ENCODE peak calls at places on chromosomes 13 and 19, in six cellular contexts. U is heart right ventricle; A is left lobe of liver; C is activated T-helper 17 cell treated with anti-CD3 and anti-CD28 coated beads, Interleukin-2, amount 50 U/mL, for 72 hours; D is Right ventricle myocardium superior; W is T-helper 17 cell. L is an unnamed sample.
A peak's percentile ranks its signal among the peaks of the same experiment; 100 is the strongest.

GRCh38 chr19:11405846-11406643 is 13.1 kb downstream of the RGL3 start:
- ATAC-seq in C (peak; percentile 47), U (peak; percentile 49), A (no peak), D (peak; percentile 78), W (peak; percentile 70), L (peak; percentile 60)

GRCh38 chr13:113764793-113765190 is 5.8 kb downstream of the TMEM255B start:
- ATAC-seq in D (no peak), U (no peak), W (no peak), C (no peak), A (no peak), L (no peak)

GRCh38 chr19:1754651-1755466 is 1.6 kb downstream of the ONECUT3 start:
- ATAC-seq in D (no peak), A (peak; percentile 35), W (no peak), U (no peak), C (no peak), L (no peak)

GRCh38 chr13:38685974-38686571 is 804 bp upstream of the FREM2 start:
- ATAC-seq in A (peak; percentile 68), C (no peak), W (no peak), D (peak; percentile 61), U (no peak), L (no peak)

GRCh38 chr19:48735031-48735615 is 5.3 kb downstream of the RASIP1 start:
- ATAC-seq in U (no peak), D (no peak), A (no peak), W (no peak), C (no peak), L (no peak)

GRCh38 chr13:113023217-113023597 is 54.2 kb downstream of the MCF2L start:
- ATAC-seq in W (no peak), A (peak; percentile 11), U (peak; percentile 61), C (no peak), D (no peak), L (no peak)

GRCh38 chr19:17227798-17228367 is 1.9 kb downstream of the OCEL1 start:
- ATAC-seq in U (no peak), C (no peak), D (no peak), W (no peak), A (peak; percentile 54), L (no peak)

GRCh38 chr19:4288091-4288777 is 9.2 kb downstream of the SHD start:
- ATAC-seq in W (no peak), D (no peak), C (no peak), U (no peak), A (no peak), L (no peak)

GRCh38 chr19:31254611-31255010 is 94.6 kb downstream of the TSHZ3 start:
- ATAC-seq in W (no peak), C (no peak), U (no peak), A (no peak), D (no peak), L (no peak)

GRCh38 chr13:24626449-24626848 is 53.8 kb upstream of the ATP12A start:
- ATAC-seq in D (no peak), W (peak; percentile 54), A (no peak), C (peak; percentile 46), U (no peak), L (no peak)

GRCh38 chr19:17950310-17951150 is 16.4 kb upstream of the KCNN1 start:
- ATAC-seq in D (no peak), A (no peak), W (peak; percentile 12), C (peak; percentile 17), U (no peak), L (no peak)

GRCh38 chr13:40315416-40316064 is 350.9 kb downstream of the FOXO1 start:
- ATAC-seq in C (peak; percentile 80), U (peak; percentile 54), A (peak; percentile 41), W (peak; percentile 95), D (peak; percentile 23), L (no peak)